ENCODE peak calls at places on chromosomes 12 and 14, in ten cellular contexts. V, P, R, G, W, N, B, O, F and K are unnamed samples.

GRCh38 chr14:68074765-68075381 is 255.3 kb downstream of the RAD51B start:
- DNase-seq in F (no peak), P (no peak), O (no peak), V (no peak), R (no peak), G (no peak), B (no peak), N (peak; percentile 18), W (no peak), K (no peak)

GRCh38 chr12:90958995-90959394 is 4.0 kb upstream of the CCER1 start:
- DNase-seq in F (no peak), O (no peak), V (peak; percentile 31), G (no peak), B (no peak), P (no peak), N (no peak), R (no peak), W (no peak), K (no peak)

GRCh38 chr14:39683711-39684110 is 251.5 kb upstream of the FBXO33 start:
- DNase-seq in G (no peak), W (no peak), N (no peak), O (no peak), B (no peak), F (no peak), P (no peak), V (no peak), R (no peak), K (no peak)

GRCh38 chr12:96886998-96887677 is 19.9 kb upstream of the NEDD1 start:
- DNase-seq in B (peak; percentile 34), W (no peak), O (peak; percentile 48), N (no peak), P (no peak), V (peak; percentile 66), F (peak; percentile 31), G (no peak), R (no peak), K (no peak)

GRCh38 chr12:85784096-85784720 is 52.0 kb downstream of the RASSF9 start:
- DNase-seq in R (no peak), N (no peak), V (no peak), P (no peak), O (no peak), G (no peak), F (no peak), B (no peak), W (no peak), K (no peak)

GRCh38 chr12:63917477-63917862 is 73.0 kb downstream of the SRGAP1 start:
- DNase-seq in W (no peak), P (no peak), F (no peak), G (no peak), O (no peak), N (no peak), B (no peak), R (no peak), V (no peak), K (no peak)

GRCh38 chr12:43578782-43579181 is 26.8 kb upstream of the ADAMTS20 start:
- DNase-seq in W (no peak), O (no peak), R (no peak), F (no peak), B (no peak), P (no peak), V (peak; percentile 23), N (no peak), G (no peak), K (no peak)

GRCh38 chr14:75453817-75454434 is 26.1 kb downstream of the JDP2 start:
- DNase-seq in O (no peak), G (no peak), P (no peak), R (no peak), N (peak; percentile 76), V (no peak), W (no peak), F (no peak), B (no peak), K (no peak)

GRCh38 chr12:57626929-57627445 is 6.0 kb downstream of the B4GALNT1 start:
- DNase-seq in V (no peak), W (no peak), B (no peak), N (no peak), G (no peak), O (no peak), P (no peak), F (no peak), R (no peak), K (no peak)

GRCh38 chr12:84054811-84055210 is 857.8 kb downstream of the SLC6A15 start:
- DNase-seq in V (no peak), W (no peak), B (no peak), G (no peak), O (no peak), F (no peak), R (no peak), N (no peak), P (no peak), K (no peak)

GRCh38 chr12:112017041-112017440 is 3.8 kb downstream of the ERP29 start:
- DNase-seq in R (no peak), V (no peak), N (no peak), G (no peak), O (no peak), F (no peak), W (no peak), P (no peak), B (no peak), K (no peak)

GRCh38 chr12:51773145-51773869 is 75.2 kb downstream of the FIGNL2 start:
- DNase-seq in W (no peak), P (peak; percentile 35), B (no peak), O (no peak), F (no peak), R (no peak), V (peak; percentile 77), N (no peak), G (no peak), K (no peak)

GRCh38 chr12:29245246-29245645 is 96.2 kb downstream of the FAR2 start:
- DNase-seq in G (no peak), O (no peak), V (peak; percentile 11), P (no peak), N (no peak), B (no peak), R (no peak), W (no peak), F (no peak), K (no peak)

GRCh38 chr12:88237954-88238353 is 95.8 kb downstream of the TMTC3 start:
- DNase-seq in V (peak; percentile 84), B (no peak), W (no peak), P (no peak), G (no peak), N (no peak), R (no peak), O (no peak), F (no peak), K (no peak)

DNA sequence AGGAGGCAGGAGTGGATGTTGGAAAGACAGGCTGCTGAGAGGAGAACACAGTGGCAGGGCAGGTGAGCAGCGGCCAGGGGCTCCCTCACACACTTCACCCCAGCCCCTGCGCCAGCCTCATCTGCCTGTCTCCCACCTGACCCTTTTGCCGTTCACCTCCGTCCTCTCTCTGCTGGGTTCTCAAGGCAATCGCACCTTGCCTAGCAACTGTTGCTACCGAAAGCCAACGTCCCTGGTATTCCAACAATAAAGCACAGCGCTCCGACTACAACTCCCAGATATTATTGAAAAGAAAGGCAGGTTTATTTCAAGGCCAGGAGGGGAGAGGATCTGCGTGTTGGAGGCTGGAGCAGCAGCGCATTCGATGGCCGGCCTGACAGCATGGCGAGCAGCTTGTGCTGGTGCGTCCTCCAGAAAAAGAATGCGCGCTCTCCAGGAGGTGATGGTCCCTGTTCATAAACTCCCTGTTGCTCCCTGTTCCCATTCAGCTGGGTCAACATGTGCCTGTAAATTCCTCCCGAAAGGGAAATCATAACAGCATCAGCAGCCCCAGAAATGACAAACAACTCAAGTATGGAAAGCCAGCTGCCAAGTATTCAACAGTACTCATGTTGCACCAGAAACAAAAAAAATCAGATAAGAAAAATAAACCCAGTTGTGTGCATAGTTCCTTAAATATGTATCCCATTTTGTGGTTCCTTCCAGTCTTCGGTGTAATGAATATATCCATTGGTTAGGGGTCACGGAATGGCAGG is 153.0 kb upstream of the DIO3 start:
- DNase-seq in W (no peak), G (no peak), P (no peak), O (no peak), R (no peak), N (no peak), F (no peak), V (peak; percentile 90), B (peak; percentile 37), K (no peak)
- H3K4me1 ChIP-seq in W (no peaks in the 10 kb centered on the region), G (peaks cover 7% of the 10 kb centered on the region), P (peaks cover 9% of the 10 kb centered on the region), O (no peaks in the 10 kb centered on the region), R (peaks cover 28% of the 10 kb centered on the region), N (peaks cover 26% of the 10 kb centered on the region), F (no peaks in the 10 kb centered on the region), V (peaks cover 24% of the 10 kb centered on the region), B (peaks cover 38% of the 10 kb centered on the region), K (peaks cover 11% of the 10 kb centered on the region)

GRCh38 chr14:82621881-82622450 is 1088.3 kb upstream of the SEL1L start:
- DNase-seq in V (no peak), F (no peak), N (no peak), R (no peak), B (no peak), W (peak; percentile 22), O (no peak), G (no peak), P (no peak), K (no peak)
- TF ChIP-seq CTCF in V (no peak), F (no peak), N (peak; percentile 25), R (no peak), B (no peak), W (no peak), O (no peak), G (no peak), P (peak; percentile 14), K (no peak)

GRCh38 chr12:56223571-56224101 is 506 bp upstream of the NABP2 start:
- DNase-seq in O (no peak), R (no peak), V (no peak), N (no peak), F (no peak), W (no peak), B (no peak), G (no peak), P (no peak), K (no peak)
- H3K4me3 ChIP-seq in O (peak overlapping the region; percentile 72), R (peak overlapping the region; percentile 30), V (peak overlapping the region; percentile 13), N (peak overlapping the region; percentile 83), F (no peak overlapping the region), W (no peak overlapping the region), B (peak overlapping the region; percentile 19), G (peak overlapping the region; percentile 65), P (peak overlapping the region; percentile 65), K (peak overlapping the region; percentile 65)

GRCh38 chr12:65121049-65121955 is at the start of gene WIF1:
- DNase-seq in B (no peak), P (peak; percentile 60), F (peak; percentile 50), G (peak; percentile 65), V (no peak), W (peak; percentile 60), R (no peak), O (peak; percentile 45), N (no peak), K (peak; percentile 27)

GRCh38 chr12:65121956-65122469 is 908 bp upstream of the WIF1 start:
- DNase-seq in O (no peak), W (no peak), N (no peak), G (no peak), F (no peak), V (no peak), R (no peak), B (no peak), P (no peak), K (no peak)

GRCh38 chr12:65125247-65125646 is 4.1 kb upstream of the WIF1 start:
- DNase-seq in R (no peak), G (no peak), B (no peak), N (no peak), W (no peak), P (no peak), V (no peak), F (no peak), O (no peak), K (no peak)

GRCh38 chr12:65122661-65123060 is 1.6 kb upstream of the WIF1 start:
- DNase-seq in P (no peak), V (no peak), N (no peak), F (no peak), B (no peak), G (no peak), O (no peak), W (no peak), R (no peak), K (no peak)

GRCh38 chr12:65123435-65124063 is 2.4 kb upstream of the WIF1 start:
- DNase-seq in O (no peak), F (peak; percentile 68), B (no peak), P (peak; percentile 59), W (no peak), R (no peak), N (peak; percentile 48), G (no peak), V (peak; percentile 37), K (no peak)
- H3K4me1 ChIP-seq in O (peaks cover 10% of the 10 kb centered on the region), F (peaks cover 14% of the 10 kb centered on the region), B (no peaks in the 10 kb centered on the region), P (peaks cover 8% of the 10 kb centered on the region), W (peaks cover 9% of the 10 kb centered on the region), R (no peaks in the 10 kb centered on the region), N (no peaks in the 10 kb centered on the region), G (peaks cover 6% of the 10 kb centered on the region), V (peaks cover 3% of the 10 kb centered on the region), K (no peaks in the 10 kb centered on the region)